ENCODE peak calls at places on chromosomes 13 and 19, in five cellular contexts. One of them, this sample, is unnamed.

GRCh38 chr19:3774621-3775373 is 2.8 kb upstream of the RAX2 start:
- DNase-seq in AML-193: no peak
- DNase-seq in hippocampal formation: no peak
- DNase-seq in tibial nerve: no peak
- DNase-seq in amygdala: no peak
- DNase-seq in this sample: no peak

GRCh38 chr13:77810430-77810829 is 108.2 kb downstream of the EDNRB start:
- DNase-seq in amygdala: no peak
- DNase-seq in hippocampal formation: no peak
- DNase-seq in AML-193: peak
- DNase-seq in tibial nerve: no peak
- DNase-seq in this sample: peak

GRCh38 chr19:13172335-13173128 is 22.3 kb downstream of the IER2 start:
- DNase-seq in hippocampal formation: peak
- DNase-seq in amygdala: no peak
- DNase-seq in tibial nerve: peak
- DNase-seq in AML-193: no peak
- DNase-seq in this sample: peak

GRCh38 chr19:16066611-16067104 is 9.6 kb upstream of the TPM4 start:
- DNase-seq in amygdala: no peak
- DNase-seq in hippocampal formation: no peak
- DNase-seq in AML-193: peak
- DNase-seq in tibial nerve: no peak
- DNase-seq in this sample: peak

GRCh38 chr13:80363890-80364503 is 23.1 kb upstream of the SPRY2 start:
- DNase-seq in tibial nerve: no peak
- DNase-seq in AML-193: peak
- DNase-seq in amygdala: no peak
- DNase-seq in hippocampal formation: no peak
- DNase-seq in this sample: peak

GRCh38 chr13:86681223-86681622 is 882.0 kb upstream of the SLITRK6 start:
- DNase-seq in tibial nerve: no peak
- DNase-seq in hippocampal formation: no peak
- DNase-seq in AML-193: no peak
- DNase-seq in amygdala: no peak
- DNase-seq in this sample: no peak

GRCh38 chr13:36374063-36374462 is 27.9 kb upstream of the SPART start:
- DNase-seq in tibial nerve: no peak
- DNase-seq in hippocampal formation: no peak
- DNase-seq in amygdala: no peak
- DNase-seq in AML-193: no peak
- DNase-seq in this sample: no peak

GRCh38 chr13:24502567-24503375 is 9.8 kb downstream of the PARP4 start:
- DNase-seq in tibial nerve: no peak
- DNase-seq in amygdala: no peak
- DNase-seq in hippocampal formation: peak
- DNase-seq in AML-193: no peak
- DNase-seq in this sample: no peak

GRCh38 chr13:38385152-38385891 is 35.7 kb downstream of the UFM1 start:
- DNase-seq in AML-193: no peak
- DNase-seq in amygdala: no peak
- DNase-seq in hippocampal formation: no peak
- DNase-seq in tibial nerve: no peak
- DNase-seq in this sample: peak

GRCh38 chr19:39684283-39684682 is 20.0 kb upstream of the LGALS14 start:
- DNase-seq in amygdala: no peak
- DNase-seq in tibial nerve: no peak
- DNase-seq in hippocampal formation: no peak
- DNase-seq in AML-193: no peak
- DNase-seq in this sample: peak

GRCh38 chr19:782195-783043 is 14.8 kb upstream of the PTBP1 start:
- DNase-seq in tibial nerve: no peak
- DNase-seq in AML-193: no peak
- DNase-seq in amygdala: no peak
- DNase-seq in hippocampal formation: no peak
- DNase-seq in this sample: no peak

GRCh38 chr13:34357435-34358232 is 539.7 kb downstream of the RFC3 start:
- DNase-seq in tibial nerve: no peak
- DNase-seq in AML-193: no peak
- DNase-seq in amygdala: no peak
- DNase-seq in hippocampal formation: no peak
- DNase-seq in this sample: peak

GRCh38 chr13:25775986-25776385 is 275.8 kb downstream of the SHISA2 start:
- DNase-seq in tibial nerve: no peak
- DNase-seq in hippocampal formation: no peak
- DNase-seq in AML-193: no peak
- DNase-seq in amygdala: no peak
- DNase-seq in this sample: no peak

GRCh38 chr13:90738881-90739280 is 608.6 kb upstream of the MIR17HG start:
- DNase-seq in amygdala: no peak
- DNase-seq in tibial nerve: no peak
- DNase-seq in hippocampal formation: no peak
- DNase-seq in AML-193: no peak
- DNase-seq in this sample: no peak

GRCh38 chr13:75656590-75656989 is 20.5 kb downstream of the LMO7 start:
- DNase-seq in AML-193: no peak
- DNase-seq in tibial nerve: no peak
- DNase-seq in hippocampal formation: no peak
- DNase-seq in amygdala: no peak
- DNase-seq in this sample: peak

GRCh38 chr19:16244091-16244490 is 46.4 kb downstream of the AP1M1 start:
- DNase-seq in AML-193: no peak
- DNase-seq in amygdala: no peak
- DNase-seq in hippocampal formation: no peak
- DNase-seq in tibial nerve: no peak
- DNase-seq in this sample: no peak

GRCh38 chr19:46659151-46660007 is 1.6 kb downstream of the DACT3 start:
- DNase-seq in tibial nerve: peak
- DNase-seq in hippocampal formation: peak
- DNase-seq in AML-193: no peak
- DNase-seq in amygdala: peak
- DNase-seq in this sample: peak

GRCh38 chr19:29845576-29846176 is 33.9 kb downstream of the CCNE1 start:
- DNase-seq in AML-193: peak
- DNase-seq in hippocampal formation: no peak
- DNase-seq in tibial nerve: no peak
- DNase-seq in amygdala: peak
- DNase-seq in this sample: peak

GRCh38 chr19:1205114-1206062 is at the start of gene STK11:
- DNase-seq in AML-193: peak
- DNase-seq in amygdala: peak
- DNase-seq in tibial nerve: peak
- DNase-seq in hippocampal formation: peak
- DNase-seq in this sample: peak

GRCh38 chr19:33220115-33220514 is 5.5 kb downstream of the SLC7A10 start:
- DNase-seq in tibial nerve: no peak
- DNase-seq in AML-193: no peak
- DNase-seq in hippocampal formation: no peak
- DNase-seq in amygdala: no peak
- DNase-seq in this sample: no peak

GRCh38 chr13:20580257-20580656 is 13.3 kb downstream of the IFT88 start:
- DNase-seq in hippocampal formation: no peak
- DNase-seq in tibial nerve: no peak
- DNase-seq in AML-193: no peak
- DNase-seq in amygdala: no peak
- DNase-seq in this sample: no peak

GRCh38 chr13:106619688-106620555 is 52.0 kb upstream of the ARGLU1 start:
- DNase-seq in hippocampal formation: peak
- DNase-seq in tibial nerve: peak
- DNase-seq in AML-193: peak
- DNase-seq in amygdala: no peak
- DNase-seq in this sample: peak

GRCh38 chr13:40348096-40348679 is 318.3 kb downstream of the FOXO1 start:
- DNase-seq in hippocampal formation: no peak
- DNase-seq in amygdala: no peak
- DNase-seq in AML-193: no peak
- DNase-seq in tibial nerve: no peak
- DNase-seq in this sample: no peak